ENCODE peak calls at places on chromosomes 12 and 14, in five cellular contexts. One of them, this sample, is unnamed.
A peak's percentile ranks its signal among the peaks of the same experiment; 100 is the strongest.

GRCh38 chr12:1184402-1184801 is 193.4 kb downstream of the ERC1 start:
- DNase-seq in CD4-positive, CD25-positive, alpha-beta regulatory T cell: no peak
- DNase-seq in CD8-positive, alpha-beta T cell: no peak
- DNase-seq in Peyer's patch: no peak
- DNase-seq in CD4-positive, alpha-beta T cell: no peak
- DNase-seq in this sample: no peak

GRCh38 chr12:56930241-56930640 is 4.0 kb downstream of the SDR9C7 start:
- DNase-seq in CD4-positive, CD25-positive, alpha-beta regulatory T cell: no peak
- DNase-seq in CD4-positive, alpha-beta T cell: no peak
- DNase-seq in CD8-positive, alpha-beta T cell: no peak
- DNase-seq in Peyer's patch: no peak
- DNase-seq in this sample: no peak

GRCh38 chr12:69583203-69583602 is 2.1 kb upstream of the CCT2 start:
- DNase-seq in CD4-positive, CD25-positive, alpha-beta regulatory T cell: no peak
- DNase-seq in Peyer's patch: no peak
- DNase-seq in CD4-positive, alpha-beta T cell: no peak
- DNase-seq in CD8-positive, alpha-beta T cell: no peak
- DNase-seq in this sample: no peak

GRCh38 chr14:89973234-89973823 is 17.6 kb downstream of the TDP1 start:
- DNase-seq in Peyer's patch: peak; percentile 26
- DNase-seq in CD4-positive, alpha-beta T cell: peak; percentile 23
- DNase-seq in CD8-positive, alpha-beta T cell: peak; percentile 19
- DNase-seq in CD4-positive, CD25-positive, alpha-beta regulatory T cell: peak; percentile 42
- DNase-seq in this sample: peak; percentile 36

GRCh38 chr12:79366374-79366773 is 324.4 kb downstream of the PAWR start:
- DNase-seq in CD4-positive, alpha-beta T cell: no peak
- DNase-seq in CD8-positive, alpha-beta T cell: no peak
- DNase-seq in Peyer's patch: no peak
- DNase-seq in CD4-positive, CD25-positive, alpha-beta regulatory T cell: no peak
- DNase-seq in this sample: no peak

GRCh38 chr12:12350868-12351463 is 924 bp upstream of the MANSC1 start:
- DNase-seq in CD8-positive, alpha-beta T cell: no peak
- DNase-seq in CD4-positive, alpha-beta T cell: no peak
- DNase-seq in CD4-positive, CD25-positive, alpha-beta regulatory T cell: no peak
- DNase-seq in Peyer's patch: no peak
- DNase-seq in this sample: no peak

GRCh38 chr12:7716391-7716790 is 5.2 kb downstream of the DPPA3 start:
- DNase-seq in CD4-positive, alpha-beta T cell: no peak
- DNase-seq in CD8-positive, alpha-beta T cell: no peak
- DNase-seq in Peyer's patch: no peak
- DNase-seq in CD4-positive, CD25-positive, alpha-beta regulatory T cell: no peak
- DNase-seq in this sample: no peak

GRCh38 chr12:52506858-52507715 is 13.1 kb downstream of the KRT5 start:
- DNase-seq in CD8-positive, alpha-beta T cell: no peak
- DNase-seq in CD4-positive, alpha-beta T cell: no peak
- DNase-seq in Peyer's patch: no peak
- DNase-seq in CD4-positive, CD25-positive, alpha-beta regulatory T cell: no peak
- DNase-seq in this sample: no peak

GRCh38 chr12:50164963-50165362 is 2.2 kb downstream of the CERS5 start:
- DNase-seq in Peyer's patch: no peak
- DNase-seq in CD4-positive, alpha-beta T cell: no peak
- DNase-seq in CD4-positive, CD25-positive, alpha-beta regulatory T cell: no peak
- DNase-seq in CD8-positive, alpha-beta T cell: no peak
- DNase-seq in this sample: no peak

GRCh38 chr12:132998742-132999141 is 12.6 kb downstream of the ZNF26 start:
- DNase-seq in CD4-positive, alpha-beta T cell: no peak
- DNase-seq in CD4-positive, CD25-positive, alpha-beta regulatory T cell: no peak
- DNase-seq in Peyer's patch: no peak
- DNase-seq in CD8-positive, alpha-beta T cell: no peak
- DNase-seq in this sample: no peak
- H3K9me3 ChIP-seq in CD4-positive, alpha-beta T cell: peaks cover 95% of the 10 kb centered on the region
- H3K9me3 ChIP-seq in CD4-positive, CD25-positive, alpha-beta regulatory T cell: peaks cover 73% of the 10 kb centered on the region
- H3K9me3 ChIP-seq in Peyer's patch: no peaks in the 10 kb centered on the region
- H3K9me3 ChIP-seq in CD8-positive, alpha-beta T cell: peaks cover 67% of the 10 kb centered on the region
- H3K9me3 ChIP-seq in this sample: peaks cover 41% of the 10 kb centered on the region

GRCh38 chr14:26622611-26623010 is 24.8 kb upstream of the NOVA1 start:
- DNase-seq in Peyer's patch: no peak
- DNase-seq in CD4-positive, CD25-positive, alpha-beta regulatory T cell: no peak
- DNase-seq in CD4-positive, alpha-beta T cell: no peak
- DNase-seq in CD8-positive, alpha-beta T cell: no peak
- DNase-seq in this sample: no peak
- H3K9me3 ChIP-seq in Peyer's patch: no peaks in the 10 kb centered on the region
- H3K9me3 ChIP-seq in CD4-positive, CD25-positive, alpha-beta regulatory T cell: no peaks in the 10 kb centered on the region
- H3K9me3 ChIP-seq in CD4-positive, alpha-beta T cell: peaks cover 4% of the 10 kb centered on the region
- H3K9me3 ChIP-seq in CD8-positive, alpha-beta T cell: no peaks in the 10 kb centered on the region
- H3K9me3 ChIP-seq in this sample: no peaks in the 10 kb centered on the region

GRCh38 chr12:34358198-34358597 is 335.9 kb downstream of the ALG10 start:
- DNase-seq in CD4-positive, CD25-positive, alpha-beta regulatory T cell: no peak
- DNase-seq in Peyer's patch: no peak
- DNase-seq in CD4-positive, alpha-beta T cell: no peak
- DNase-seq in CD8-positive, alpha-beta T cell: no peak
- DNase-seq in this sample: no peak

GRCh38 chr12:34354239-34355200 is 332.2 kb downstream of the ALG10 start:
- DNase-seq in CD4-positive, alpha-beta T cell: no peak
- DNase-seq in CD8-positive, alpha-beta T cell: no peak
- DNase-seq in Peyer's patch: no peak
- DNase-seq in CD4-positive, CD25-positive, alpha-beta regulatory T cell: no peak
- DNase-seq in this sample: no peak

GRCh38 chr12:34361721-34362316 is 339.5 kb downstream of the ALG10 start:
- DNase-seq in CD4-positive, alpha-beta T cell: no peak
- DNase-seq in CD8-positive, alpha-beta T cell: no peak
- DNase-seq in Peyer's patch: no peak
- DNase-seq in CD4-positive, CD25-positive, alpha-beta regulatory T cell: no peak
- DNase-seq in this sample: no peak

GRCh38 chr12:34356233-34356987 is 334.1 kb downstream of the ALG10 start:
- DNase-seq in CD8-positive, alpha-beta T cell: no peak
- DNase-seq in CD4-positive, CD25-positive, alpha-beta regulatory T cell: no peak
- DNase-seq in CD4-positive, alpha-beta T cell: no peak
- DNase-seq in Peyer's patch: no peak
- DNase-seq in this sample: no peak

GRCh38 chr12:34357791-34358190 is 335.5 kb downstream of the ALG10 start:
- DNase-seq in CD4-positive, CD25-positive, alpha-beta regulatory T cell: no peak
- DNase-seq in Peyer's patch: no peak
- DNase-seq in CD8-positive, alpha-beta T cell: no peak
- DNase-seq in CD4-positive, alpha-beta T cell: no peak
- DNase-seq in this sample: no peak
- H3K9me3 ChIP-seq in CD4-positive, CD25-positive, alpha-beta regulatory T cell: no peaks in the 10 kb centered on the region
- H3K9me3 ChIP-seq in Peyer's patch: no peaks in the 10 kb centered on the region
- H3K9me3 ChIP-seq in CD8-positive, alpha-beta T cell: no peaks in the 10 kb centered on the region
- H3K9me3 ChIP-seq in CD4-positive, alpha-beta T cell: peaks cover 24% of the 10 kb centered on the region
- H3K9me3 ChIP-seq in this sample: no peaks in the 10 kb centered on the region

GRCh38 chr14:28488658-28489057 is 277.9 kb upstream of the FOXG1 start:
- DNase-seq in CD4-positive, CD25-positive, alpha-beta regulatory T cell: no peak
- DNase-seq in Peyer's patch: no peak
- DNase-seq in CD8-positive, alpha-beta T cell: no peak
- DNase-seq in CD4-positive, alpha-beta T cell: no peak
- DNase-seq in this sample: no peak
- H3K9me3 ChIP-seq in CD4-positive, CD25-positive, alpha-beta regulatory T cell: peaks cover 3% of the 10 kb centered on the region
- H3K9me3 ChIP-seq in Peyer's patch: no peaks in the 10 kb centered on the region
- H3K9me3 ChIP-seq in CD8-positive, alpha-beta T cell: no peaks in the 10 kb centered on the region
- H3K9me3 ChIP-seq in CD4-positive, alpha-beta T cell: peaks cover 7% of the 10 kb centered on the region
- H3K9me3 ChIP-seq in this sample: no peaks in the 10 kb centered on the region

GRCh38 chr14:94885481-94886155 is 115.7 kb upstream of the GSC start:
- DNase-seq in CD8-positive, alpha-beta T cell: no peak
- DNase-seq in CD4-positive, CD25-positive, alpha-beta regulatory T cell: no peak
- DNase-seq in Peyer's patch: no peak
- DNase-seq in CD4-positive, alpha-beta T cell: no peak
- DNase-seq in this sample: no peak
- H3K9me3 ChIP-seq in CD8-positive, alpha-beta T cell: no peaks in the 10 kb centered on the region
- H3K9me3 ChIP-seq in CD4-positive, CD25-positive, alpha-beta regulatory T cell: no peaks in the 10 kb centered on the region
- H3K9me3 ChIP-seq in Peyer's patch: no peaks in the 10 kb centered on the region
- H3K9me3 ChIP-seq in CD4-positive, alpha-beta T cell: no peaks in the 10 kb centered on the region
- H3K9me3 ChIP-seq in this sample: no peaks in the 10 kb centered on the region